ENCODE peak calls at places on chromosomes 12 and 14, in four cellular contexts. K, E, W and N are unnamed samples. For H3K4me1, the result is how much of the 10 kb centered on the place peaks cover.

GRCh38 chr12:8662592-8662991 is at the start of gene MFAP5:
- DNase-seq in K (peak), W (no peak), E (peak), N (peak)

GRCh38 chr12:52244615-52244994 is 11.6 kb downstream of the KRT7 start:
- DNase-seq in E (no peak), K (no peak), W (no peak), N (no peak)

GRCh38 chr12:27493260-27493935 is 30.6 kb upstream of the PPFIBP1 start:
- DNase-seq in K (no peak), E (no peak), W (no peak), N (no peak)

GRCh38 chr14:68486033-68486732 is 306.7 kb downstream of the ZFP36L1 start:
- DNase-seq in K (no peak), W (no peak), E (no peak), N (no peak)

GRCh38 chr12:55745361-55746146 is 2.6 kb downstream of the GDF11 start:
- DNase-seq in K (peak), W (no peak), E (peak), N (no peak)

GRCh38 chr14:75144944-75145343 is 18.1 kb upstream of the NEK9 start:
- DNase-seq in K (no peak), W (no peak), E (no peak), N (peak)

GRCh38 chr14:73818821-73819220 is 32.8 kb upstream of the PTGR2 start:
- DNase-seq in W (no peak), E (no peak), K (no peak), N (no peak)

GRCh38 chr12:26425587-26426260 is 230.4 kb downstream of the SSPN start:
- DNase-seq in W (no peak), K (no peak), E (no peak), N (no peak)

GRCh38 chr14:75627406-75627805 is 33.3 kb downstream of the ERG28 start:
- DNase-seq in E (no peak), W (no peak), K (no peak), N (no peak)

GRCh38 chr12:53052419-53053222 is 2.8 kb downstream of the TNS2 start:
- DNase-seq in E (no peak), W (peak), K (peak), N (peak)

GRCh38 chr12:15772405-15773018 is 16.7 kb downstream of the EPS8 start:
- DNase-seq in E (peak), W (no peak), K (no peak), N (no peak)

GRCh38 chr12:122987086-122987951 is 6.8 kb downstream of the ARL6IP4 start:
- DNase-seq in W (no peak), K (no peak), E (no peak), N (no peak)

GRCh38 chr14:37819155-37820015 is 224.0 kb downstream of the TTC6 start:
- DNase-seq in E (peak), K (no peak), W (no peak), N (no peak)

GRCh38 chr12:124302241-124302806 is 7.4 kb downstream of the RFLNA start:
- DNase-seq in W (no peak), E (no peak), K (no peak), N (no peak)

GRCh38 chr12:69657376-69658137 is 41.5 kb downstream of the BEST3 start:
- DNase-seq in W (no peak), E (no peak), K (no peak), N (no peak)

GRCh38 chr14:73633115-73633514 is 11.7 kb upstream of the DNAL1 start:
- DNase-seq in W (peak), E (no peak), K (no peak), N (no peak)

GRCh38 chr12:5582541-5582940 is 150.6 kb downstream of the NTF3 start:
- DNase-seq in W (no peak), K (no peak), E (no peak), N (no peak)

GRCh38 chr14:31484754-31485153 is 3.1 kb downstream of the GPR33 start:
- DNase-seq in E (no peak), K (no peak), W (no peak), N (no peak)

GRCh38 chr12:79451988-79452387 is 238.8 kb downstream of the PAWR start:
- DNase-seq in E (no peak), W (no peak), K (peak), N (peak)

GRCh38 chr12:1927051-1927680 is 8.7 kb upstream of the CACNA2D4 start:
- DNase-seq in W (peak), E (no peak), K (no peak), N (no peak)

GRCh38 chr12:31206038-31206670 is 119.8 kb downstream of the SINHCAF start:
- DNase-seq in E (peak), K (peak), W (no peak), N (no peak)

GRCh38 chr12:84183576-84183975 is 729.0 kb downstream of the SLC6A15 start:
- DNase-seq in W (no peak), E (no peak), K (no peak), N (no peak)

DNA sequence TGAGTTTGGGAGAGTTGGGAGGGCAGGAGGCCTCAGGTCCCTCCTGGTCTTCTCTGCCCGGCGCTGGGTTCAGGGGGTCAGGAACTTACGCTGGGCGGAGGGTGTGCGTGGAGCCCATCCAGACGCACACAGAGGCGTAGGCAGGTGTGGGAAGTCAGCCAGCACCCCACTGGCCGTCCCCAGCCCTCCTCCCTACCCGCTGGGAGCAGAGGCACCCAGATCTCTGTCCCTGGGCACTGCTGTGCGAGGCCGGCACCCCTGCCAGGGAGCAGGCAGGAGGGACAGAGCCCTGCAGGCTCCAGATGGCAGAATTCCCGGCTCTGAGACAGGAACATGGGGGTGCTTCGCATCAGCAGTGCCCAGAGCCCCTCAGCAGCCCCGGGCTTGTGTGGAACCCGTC is 59.6 kb downstream of the LRCOL1 start:
- DNase-seq in K (no peak), W (no peak), E (no peak), N (no peak)
- H3K4me1 ChIP-seq in K (under half), W (under half), E (under half), N (under half)

DNA sequence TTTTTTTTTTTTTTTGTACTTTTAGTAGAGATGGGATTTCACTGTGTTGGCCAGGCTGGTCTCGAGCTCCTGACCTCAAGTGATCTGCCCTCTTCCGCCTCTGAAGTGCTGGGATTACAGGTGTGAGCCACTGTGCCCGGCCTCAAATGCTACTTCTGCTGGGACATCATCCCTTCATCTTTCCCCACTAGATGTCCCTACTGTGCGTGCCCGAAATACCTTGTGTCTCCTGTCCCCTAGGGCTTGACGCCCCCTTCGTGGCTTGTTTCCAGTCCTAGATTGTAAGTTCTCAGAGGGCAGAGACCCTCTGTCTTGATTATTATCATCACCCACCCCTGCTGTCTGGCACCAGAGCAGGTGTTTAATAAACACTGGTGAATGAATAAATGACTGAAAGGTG is 14.9 kb downstream of the CCDC63 start:
- DNase-seq in E (peak), W (no peak), K (no peak), N (no peak)
- TF ChIP-seq CTCF in E (peak), W (no peak), K (no peak), N (no peak)

GRCh38 chr14:24441485-24441884 is 1.1 kb downstream of the SDR39U1 start:
- DNase-seq in W (no peak), K (no peak), E (no peak), N (no peak)
- H3K4me1 ChIP-seq in W (under half), K (under half), E (under half), N (under half)

GRCh38 chr14:65962952-65963351 is 523.2 kb upstream of the CCDC196 start:
- DNase-seq in W (no peak), E (no peak), K (no peak), N (no peak)

GRCh38 chr14:65957631-65958205 is 528.5 kb upstream of the CCDC196 start:
- DNase-seq in K (no peak), E (peak), W (no peak), N (no peak)

GRCh38 chr14:65959563-65960024 is 526.6 kb upstream of the CCDC196 start:
- DNase-seq in W (no peak), E (no peak), K (no peak), N (no peak)

GRCh38 chr14:65958664-65959562 is 527.3 kb upstream of the CCDC196 start:
- DNase-seq in E (peak), K (no peak), W (no peak), N (no peak)

GRCh38 chr14:65961004-65961403 is 525.2 kb upstream of the CCDC196 start:
- DNase-seq in W (peak), K (peak), E (peak), N (no peak)
- TF ChIP-seq CTCF in W (peak), K (peak), E (peak), N (no peak)